ENCODE peak calls at places on chromosomes 4 and X, in eight cellular contexts. O, R, C, E, K, W, X and B are unnamed samples.

GRCh38 chrX:41561045-41561444 is 113.9 kb downstream of the NYX start:
- DNase-seq in O (peak; percentile 28), R (peak; percentile 32), C (peak; percentile 86), E (no peak), K (no peak), W (peak; percentile 71), X (peak; percentile 5), B (no peak)

GRCh38 chr4:138894688-138895087 is 120.9 kb upstream of the NOCT start:
- DNase-seq in O (no peak), R (no peak), C (no peak), E (no peak), K (no peak), W (no peak), X (no peak), B (no peak)

GRCh38 chr4:139738846-139739613 is 73.4 kb downstream of the MGST2 start:
- DNase-seq in O (no peak), R (no peak), C (no peak), E (no peak), K (no peak), W (no peak), X (no peak), B (no peak)

GRCh38 chr4:8914461-8915171 is 43.0 kb upstream of the HMX1 start:
- DNase-seq in O (no peak), R (no peak), C (no peak), E (no peak), K (no peak), W (no peak), X (no peak), B (no peak)

GRCh38 chrX:16589211-16589610 is 60.7 kb upstream of the S100G start:
- DNase-seq in O (no peak), R (no peak), C (no peak), E (no peak), K (no peak), W (peak; percentile 54), X (no peak), B (no peak)

GRCh38 chrX:41412261-41413167 is 34.6 kb upstream of the NYX start:
- DNase-seq in O (no peak), R (no peak), C (no peak), E (no peak), K (no peak), W (no peak), X (no peak), B (peak; percentile 9)

GRCh38 chr4:769511-769910 is 56.4 kb downstream of the CPLX1 start:
- DNase-seq in O (no peak), R (no peak), C (no peak), E (no peak), K (no peak), W (no peak), X (no peak), B (no peak)

GRCh38 chrX:139784788-139785187 is 76.8 kb upstream of the MCF2 start:
- DNase-seq in O (peak; percentile 15), R (no peak), C (no peak), E (no peak), K (no peak), W (no peak), X (no peak), B (no peak)

GRCh38 chrX:15301924-15302323 is 13.5 kb downstream of the ASB11 start:
- DNase-seq in O (peak; percentile 1), R (no peak), C (no peak), E (no peak), K (peak; percentile 28), W (peak; percentile 13), X (no peak), B (no peak)

GRCh38 chrX:13808865-13809264 is 8.0 kb downstream of the GPM6B start:
- DNase-seq in O (no peak), R (no peak), C (peak; percentile 18), E (no peak), K (no peak), W (no peak), X (no peak), B (no peak)

GRCh38 chr4:127648061-127648460 is 15.3 kb downstream of the INTU start:
- DNase-seq in O (no peak), R (no peak), C (no peak), E (no peak), K (no peak), W (no peak), X (no peak), B (no peak)

GRCh38 chr4:120446051-120446567 is 379.5 kb upstream of the MAD2L1 start:
- DNase-seq in O (no peak), R (no peak), C (peak; percentile 72), E (no peak), K (no peak), W (no peak), X (no peak), B (no peak)

GRCh38 chr4:126784966-126785580 is 847.7 kb upstream of the INTU start:
- DNase-seq in O (no peak), R (no peak), C (no peak), E (no peak), K (no peak), W (no peak), X (no peak), B (no peak)

GRCh38 chrX:42978655-42979379 is 200.9 kb upstream of the PPP1R2C start:
- DNase-seq in O (no peak), R (no peak), C (no peak), E (no peak), K (no peak), W (no peak), X (no peak), B (no peak)

GRCh38 chrX:49072712-49073095 is 1.1 kb downstream of the PRAF2 start:
- DNase-seq in O (no peak), R (no peak), C (no peak), E (no peak), K (no peak), W (no peak), X (no peak), B (no peak)

GRCh38 chrX:19627533-19627932 is 112.2 kb upstream of the MAP3K15 start:
- DNase-seq in O (no peak), R (no peak), C (no peak), E (no peak), K (no peak), W (no peak), X (no peak), B (no peak)

GRCh38 chr4:139142097-139142496 is 34.9 kb downstream of the ELF2 start:
- DNase-seq in O (peak; percentile 15), R (no peak), C (no peak), E (no peak), K (no peak), W (no peak), X (no peak), B (no peak)

GRCh38 chr4:151990201-151990600 is 229.4 kb upstream of the GATB start:
- DNase-seq in O (no peak), R (peak; percentile 67), C (no peak), E (no peak), K (no peak), W (peak; percentile 45), X (peak; percentile 2), B (no peak)

GRCh38 chr4:37561803-37562207 is 124.4 kb downstream of the RELL1 start:
- DNase-seq in O (no peak), R (no peak), C (no peak), E (no peak), K (no peak), W (no peak), X (no peak), B (peak; percentile 61)

GRCh38 chrX:16208601-16209000 is 41.3 kb downstream of the MAGEB17 start:
- DNase-seq in O (no peak), R (no peak), C (no peak), E (no peak), K (no peak), W (no peak), X (no peak), B (no peak)

GRCh38 chrX:8913665-8914409 is 112.7 kb upstream of the FAM9A start:
- DNase-seq in O (no peak), R (peak; percentile 9), C (no peak), E (no peak), K (peak; percentile 21), W (no peak), X (no peak), B (no peak)

GRCh38 chrX:38138157-38138556 is 82.5 kb downstream of the SRPX start:
- DNase-seq in O (no peak), R (no peak), C (no peak), E (no peak), K (no peak), W (no peak), X (no peak), B (no peak)

GRCh38 chrX:46617906-46618305 is 44.3 kb downstream of the CHST7 start:
- DNase-seq in O (no peak), R (no peak), C (no peak), E (no peak), K (no peak), W (no peak), X (no peak), B (no peak)

GRCh38 chrX:11386001-11386523 is 92.8 kb downstream of the AMELX start:
- DNase-seq in O (no peak), R (peak; percentile 49), C (no peak), E (no peak), K (no peak), W (no peak), X (no peak), B (no peak)

GRCh38 chr4:70365479-70365878 is 4.9 kb downstream of the SMR3A start:
- DNase-seq in O (no peak), R (no peak), C (no peak), E (no peak), K (no peak), W (no peak), X (no peak), B (peak; percentile 3)

GRCh38 chr4:3375688-3376087 is 66.1 kb upstream of the HGFAC start:
- DNase-seq in O (no peak), R (no peak), C (no peak), E (no peak), K (no peak), W (peak; percentile 87), X (no peak), B (peak; percentile 68)

GRCh38 chrX:47145408-47146120 is 543 bp downstream of the RBM10 start:
- DNase-seq in O (no peak), R (no peak), C (no peak), E (no peak), K (no peak), W (no peak), X (peak; percentile 25), B (peak; percentile 36)

GRCh38 chrX:37350034-37350365 is 836 bp downstream of the PRRG1 start:
- DNase-seq in O (no peak), R (no peak), C (no peak), E (no peak), K (no peak), W (peak; percentile 6), X (peak; percentile 4), B (no peak)

GRCh38 chr4:45241976-45242375 is 515.6 kb upstream of the GNPDA2 start:
- DNase-seq in O (no peak), R (no peak), C (no peak), E (no peak), K (no peak), W (no peak), X (no peak), B (no peak)

GRCh38 chr4:93199492-93199891 is 629.1 kb upstream of the ATOH1 start:
- DNase-seq in O (no peak), R (no peak), C (peak; percentile 31), E (peak; percentile 45), K (no peak), W (peak; percentile 1), X (peak; percentile 15), B (peak; percentile 84)

GRCh38 chr4:132866616-132867015 is 282.5 kb upstream of the PCDH10 start:
- DNase-seq in O (no peak), R (no peak), C (no peak), E (no peak), K (no peak), W (no peak), X (no peak), B (no peak)

GRCh38 chr4:16055454-16055853 is 28.4 kb downstream of the PROM1 start:
- DNase-seq in O (no peak), R (no peak), C (no peak), E (no peak), K (no peak), W (no peak), X (no peak), B (no peak)

GRCh38 chr4:56148428-56148827 is 199.7 kb downstream of the CEP135 start:
- DNase-seq in O (no peak), R (no peak), C (no peak), E (no peak), K (no peak), W (no peak), X (no peak), B (no peak)

GRCh38 chr4:168811793-168812651 is 198.0 kb downstream of the CBR4 start:
- DNase-seq in O (no peak), R (no peak), C (no peak), E (no peak), K (no peak), W (peak; percentile 71), X (no peak), B (no peak)